ENCODE peak calls at places on chromosome 21, in five cellular contexts. K is PC-3, Z is Calu3, E is pancreas, N is glutamatergic neuron. W is an unnamed sample.

GRCh38 chr21:43304621-43305335 is 122.2 kb downstream of the SIK1 start:
- DNase-seq in K (no peak), Z (no peak), E (peak), N (peak), W (no peak)

GRCh38 chr21:42461185-42461520 is 34.9 kb downstream of the RSPH1 start:
- DNase-seq in K (no peak), Z (no peak), E (no peak), N (no peak), W (no peak)

GRCh38 chr21:42248783-42249597 is 30.1 kb downstream of the ABCG1 start:
- DNase-seq in K (no peak), Z (no peak), E (no peak), N (no peak), W (no peak)

GRCh38 chr21:39660596-39660995 is 47.9 kb downstream of the B3GALT5 start:
- DNase-seq in K (peak), Z (peak), E (no peak), N (no peak), W (peak)

GRCh38 chr21:31347435-31348032 is 3.5 kb upstream of the TIAM1 start:
- DNase-seq in K (peak), Z (peak), E (no peak), N (no peak), W (no peak)

GRCh38 chr21:42641311-42642218 is 11.9 kb upstream of the PDE9A start:
- DNase-seq in K (no peak), Z (no peak), E (no peak), N (no peak), W (no peak)

GRCh38 chr21:33115586-33116541 is 45.9 kb downstream of the OLIG1 start:
- DNase-seq in K (no peak), Z (no peak), E (no peak), N (no peak), W (no peak)

GRCh38 chr21:31879251-31879650 is 6.4 kb downstream of the HUNK start:
- DNase-seq in K (no peak), Z (no peak), E (no peak), N (no peak), W (no peak)

GRCh38 chr21:37071561-37072238 is 1.2 kb downstream of the PIGP start:
- DNase-seq in K (peak), Z (peak), E (no peak), N (no peak), W (no peak)

GRCh38 chr21:39096754-39097153 is 86.5 kb downstream of the PSMG1 start:
- DNase-seq in K (no peak), Z (no peak), E (no peak), N (no peak), W (no peak)

GRCh38 chr21:43311303-43311817 is 115.6 kb downstream of the SIK1 start:
- DNase-seq in K (no peak), Z (no peak), E (peak), N (no peak), W (no peak)

GRCh38 chr21:28444131-28444530 is 548.5 kb downstream of the LTN1 start:
- DNase-seq in K (no peak), Z (no peak), E (no peak), N (no peak), W (no peak)

GRCh38 chr21:36021251-36021837 is 39.0 kb downstream of the SETD4 start:
- DNase-seq in K (no peak), Z (no peak), E (no peak), N (no peak), W (no peak)

GRCh38 chr21:15291621-15292266 is 226.9 kb upstream of the NRIP1 start:
- DNase-seq in K (peak), Z (no peak), E (no peak), N (no peak), W (no peak)

DNA sequence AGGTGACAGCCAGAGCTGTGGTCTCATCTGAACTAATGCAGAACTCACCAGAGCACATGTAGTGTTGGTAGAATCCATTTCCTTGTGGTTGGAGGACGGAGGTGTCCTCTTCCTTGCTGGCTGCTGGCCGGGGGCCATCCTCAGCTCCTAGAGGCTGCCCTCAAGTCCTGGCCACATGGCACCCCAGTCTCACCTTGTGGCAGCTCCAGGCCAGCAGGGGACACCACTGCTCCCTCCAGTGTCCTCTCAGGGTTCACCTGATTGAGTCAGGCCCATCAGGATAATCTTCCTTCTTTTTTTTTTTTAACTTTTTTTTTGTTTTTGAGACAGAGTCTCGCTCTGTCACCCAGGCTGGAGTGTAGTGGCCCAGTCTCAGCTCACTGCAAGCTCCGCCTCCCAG is 2.9 kb downstream of the KCNE1 start:
- DNase-seq in K (peak), Z (no peak), E (no peak), N (no peak), W (no peak)
- TF ChIP-seq CTCF in K (peak), Z (no peak), E (no peak), N (no peak), W (no peak)

DNA sequence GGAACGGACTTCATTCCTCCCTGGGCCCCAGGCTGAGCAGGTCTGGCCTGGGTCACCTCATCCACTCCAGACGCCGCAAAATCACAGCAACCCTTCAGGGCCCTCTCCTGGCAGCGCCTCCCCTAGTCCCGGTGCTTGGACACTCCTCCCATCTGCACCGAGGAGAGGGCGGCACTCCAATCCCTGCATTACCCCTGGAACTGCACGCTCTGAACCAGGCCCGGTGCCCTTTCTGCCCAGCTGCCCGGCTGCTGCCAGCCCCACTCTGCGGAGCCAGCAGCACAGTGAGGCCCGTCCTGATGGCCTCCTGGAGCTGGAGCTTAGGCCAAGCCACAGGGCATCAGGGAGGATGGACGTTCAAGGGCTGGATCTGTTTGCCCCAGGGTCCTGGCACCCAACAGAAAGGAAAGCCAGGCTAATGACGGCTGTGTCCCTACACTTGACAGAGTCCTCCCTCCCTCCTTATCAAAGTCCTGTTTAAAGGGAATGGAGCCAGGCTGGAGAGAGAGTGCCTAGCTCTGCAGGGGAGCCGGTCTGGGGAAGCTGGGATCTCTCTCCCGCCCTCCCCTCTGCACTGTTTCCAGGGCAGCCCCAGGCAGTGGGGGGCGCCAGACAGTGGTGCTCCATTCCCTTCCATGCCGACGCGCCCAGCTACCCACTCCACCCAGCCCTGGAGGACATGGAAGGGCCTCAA is 12.7 kb downstream of the COL6A2 start:
- DNase-seq in K (no peak), Z (no peak), E (peak), N (peak), W (peak)
- TF ChIP-seq CTCF in K (peak), Z (no peak), E (no peak), N (no peak), W (no peak)

GRCh38 chr21:26800001-26800400 is 45.2 kb downstream of the ADAMTS1 start:
- DNase-seq in K (no peak), Z (no peak), E (no peak), N (no peak), W (no peak)

GRCh38 chr21:26801524-26801923 is 43.7 kb downstream of the ADAMTS1 start:
- DNase-seq in K (no peak), Z (no peak), E (no peak), N (no peak), W (no peak)

GRCh38 chr21:26798856-26799751 is 46.1 kb downstream of the ADAMTS1 start:
- DNase-seq in K (peak), Z (no peak), E (no peak), N (no peak), W (no peak)

GRCh38 chr21:26797878-26798456 is 47.2 kb downstream of the ADAMTS1 start:
- DNase-seq in K (no peak), Z (no peak), E (no peak), N (no peak), W (no peak)

GRCh38 chr21:26800455-26801454 is 44.5 kb downstream of the ADAMTS1 start:
- DNase-seq in K (no peak), Z (no peak), E (no peak), N (no peak), W (no peak)
- TF ChIP-seq CTCF in K (no peak), Z (no peak), E (no peak), N (no peak), W (no peak)

DNA sequence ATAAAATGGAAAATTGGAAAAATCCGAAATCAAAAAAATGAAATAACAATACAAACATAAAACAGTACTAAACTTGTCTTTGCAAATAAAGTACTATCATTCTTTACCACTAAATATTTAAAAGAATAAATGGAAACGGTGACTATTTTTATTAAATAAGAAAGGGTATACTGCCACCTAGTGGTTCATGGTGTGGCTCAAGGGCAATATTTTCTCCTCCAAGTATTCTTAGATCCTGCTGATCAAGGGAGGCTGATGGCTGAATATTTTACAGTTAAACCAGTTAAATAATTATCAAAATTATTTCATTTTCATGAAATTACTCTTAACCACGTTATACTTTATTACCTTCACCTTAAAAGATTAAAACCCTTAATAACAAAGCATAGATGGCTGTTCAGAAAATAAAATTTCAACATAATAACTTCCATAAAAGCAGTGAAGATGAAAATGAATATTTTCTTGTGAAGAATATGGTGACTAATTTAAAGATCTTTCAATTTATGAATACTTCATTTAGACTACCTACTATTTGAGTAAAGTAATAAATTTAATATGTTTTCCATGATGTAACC is 1793.9 kb downstream of the NCAM2 start:
- DNase-seq in K (peak), Z (peak), E (no peak), N (no peak), W (peak)
- TF ChIP-seq CTCF in K (peak), Z (peak), E (peak), N (peak), W (peak)

GRCh38 chr21:44485796-44486195 is 30.5 kb downstream of the LRRC3 start:
- DNase-seq in K (no peak), Z (no peak), E (no peak), N (no peak), W (no peak)

GRCh38 chr21:44483288-44484237 is 28.3 kb downstream of the LRRC3 start:
- DNase-seq in K (no peak), Z (no peak), E (no peak), N (no peak), W (no peak)

GRCh38 chr21:44484498-44485253 is 29.4 kb downstream of the LRRC3 start:
- DNase-seq in K (no peak), Z (no peak), E (no peak), N (no peak), W (no peak)

GRCh38 chr21:44486302-44486701 is 31.0 kb downstream of the LRRC3 start:
- DNase-seq in K (no peak), Z (no peak), E (no peak), N (no peak), W (no peak)

DNA sequence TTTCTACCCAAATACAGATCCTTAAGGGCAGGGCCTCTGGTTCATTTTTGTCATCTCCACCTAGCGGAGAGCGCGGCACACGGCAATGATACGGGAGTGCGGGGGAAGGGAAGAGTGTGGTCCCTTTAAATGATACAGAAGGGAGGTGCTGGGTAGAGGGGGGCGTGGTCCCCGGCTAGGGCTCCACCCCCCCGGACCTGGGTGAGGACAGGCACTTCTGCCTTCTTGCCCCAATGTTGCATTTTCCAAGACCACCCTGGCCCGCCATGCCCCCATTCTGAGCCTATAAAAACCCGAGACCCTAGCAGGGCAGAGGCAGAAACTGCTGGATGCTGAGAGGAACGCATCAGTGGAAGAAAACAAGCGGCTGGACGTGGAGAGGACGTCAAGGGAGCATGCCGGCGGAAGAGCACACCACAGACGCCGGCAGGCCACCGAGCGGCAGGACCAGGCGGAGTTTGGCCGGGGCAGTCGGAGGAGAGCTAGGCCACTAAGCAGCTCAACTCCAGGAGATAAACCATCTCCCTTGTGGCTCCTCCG is 30.0 kb downstream of the LRRC3 start:
- DNase-seq in K (no peak), Z (no peak), E (no peak), N (peak), W (no peak)
- TF ChIP-seq CTCF in K (no peak), Z (no peak), E (no peak), N (peak), W (no peak)

DNA sequence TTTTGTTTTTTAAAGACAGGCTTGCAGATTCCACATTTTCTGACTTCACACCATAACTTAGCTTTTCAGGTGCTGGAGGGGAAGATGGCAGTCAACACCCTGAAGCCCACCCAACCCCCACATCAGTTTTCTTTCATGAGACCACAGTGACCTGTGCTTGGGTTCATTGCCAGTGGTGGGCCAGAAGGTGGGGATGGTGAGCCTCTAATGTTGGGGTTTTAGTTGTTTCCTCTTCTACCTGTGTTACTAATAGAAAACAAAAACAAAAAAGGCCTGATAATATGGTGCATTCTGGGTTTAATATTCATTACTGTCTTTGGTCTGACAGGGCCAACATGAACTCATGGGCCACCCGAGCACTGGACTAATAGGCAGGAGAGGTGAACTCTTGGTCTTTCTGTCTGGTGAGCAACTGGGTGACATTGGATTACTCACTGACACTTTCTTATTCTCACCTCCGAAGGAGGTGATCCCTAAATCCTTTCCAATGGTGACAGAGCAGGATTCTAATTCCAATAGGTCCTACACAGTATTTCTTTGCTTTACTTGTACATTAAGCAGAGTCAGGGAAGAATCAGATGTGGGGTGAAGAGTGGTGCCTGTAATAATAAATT is 132.8 kb downstream of the CLIC6 start:
- DNase-seq in K (peak), Z (peak), E (no peak), N (no peak), W (peak)
- TF ChIP-seq CTCF in K (peak), Z (no peak), E (no peak), N (peak), W (peak)

GRCh38 chr21:25790122-25790951 is 55.6 kb downstream of the GABPA start:
- DNase-seq in K (peak), Z (peak), E (no peak), N (no peak), W (no peak)
- TF ChIP-seq CTCF in K (peak), Z (no peak), E (peak), N (no peak), W (peak)

DNA sequence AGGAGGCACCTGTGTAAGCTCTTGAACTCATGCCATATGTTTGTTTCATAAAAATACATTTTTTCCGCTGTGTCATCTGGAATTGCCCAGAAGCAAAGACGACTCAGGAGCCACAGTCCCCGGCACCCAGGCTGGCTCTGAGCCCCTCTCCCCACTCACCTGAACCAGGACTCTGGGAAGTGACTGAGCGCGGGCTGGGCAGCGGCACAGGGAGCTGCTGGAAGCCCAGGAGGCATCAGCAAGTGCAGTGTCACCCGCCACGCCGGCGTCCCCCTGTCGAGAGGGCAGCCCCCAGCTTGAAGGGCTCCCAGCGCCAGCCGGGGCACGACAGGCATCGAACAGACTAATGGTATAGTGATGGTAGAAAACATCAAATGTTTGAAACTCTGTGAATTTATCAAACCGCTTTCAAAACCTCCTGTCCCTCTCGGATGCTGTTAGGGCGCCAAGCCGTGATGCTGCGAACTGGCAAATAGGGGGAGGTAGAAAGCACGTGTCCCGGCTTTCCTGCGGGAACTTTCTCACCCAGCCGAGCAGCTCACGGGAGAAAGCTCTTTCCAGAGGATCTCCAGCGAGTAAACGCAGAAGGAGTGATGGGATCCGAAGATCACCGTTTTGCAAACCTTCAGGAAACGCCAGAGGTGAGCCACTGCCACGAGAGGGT is 57.8 kb upstream of the COL18A1 start:
- DNase-seq in K (peak), Z (no peak), E (peak), N (no peak), W (no peak)
- TF ChIP-seq CTCF in K (peak), Z (no peak), E (no peak), N (no peak), W (no peak)

GRCh38 chr21:41045534-41046268 is 122.3 kb upstream of the BACE2 start:
- DNase-seq in K (peak), Z (peak), E (peak), N (peak), W (peak)
- TF ChIP-seq CTCF in K (peak), Z (peak), E (peak), N (peak), W (peak)

W was measured in endothelial cell.